ENCODE peak calls at places on chromosomes 6 and 20, in nine cellular contexts. X is stomach, A is endothelial cell, G is activated B cell treated with CpG ODN at 0.5 μM for 24 hours, D is mammary epithelial cell, J is H1, S is osteocyte, I is brain microvascular endothelial cell, W is OCI-LY7. C is an unnamed sample.

GRCh38 chr6:38492031-38492430 is 147.7 kb downstream of the BTBD9 start:
- DNase-seq in X (no peak), A (no peak), G (no peak), D (no peak), J (no peak), S (no peak), I (no peak), W (no peak), C (no peak)

GRCh38 chr6:167904791-167905190 is 78.1 kb downstream of the AFDN start:
- DNase-seq in X (no peak), A (no peak), G (no peak), D (no peak), J (no peak), S (no peak), I (no peak), W (no peak), C (no peak)

GRCh38 chr20:55360895-55361294 is 644.4 kb downstream of the CBLN4 start:
- DNase-seq in X (no peak), A (no peak), G (no peak), D (no peak), J (no peak), S (no peak), I (no peak), W (no peak), C (no peak)

GRCh38 chr6:166553563-166554271 is 32.8 kb downstream of the RAMACL start:
- DNase-seq in X (no peak), A (no peak), G (no peak), D (peak), J (no peak), S (no peak), I (peak), W (no peak), C (no peak)

GRCh38 chr20:5674176-5674660 is 76.0 kb upstream of the SHLD1 start:
- DNase-seq in X (no peak), A (no peak), G (no peak), D (peak), J (no peak), S (no peak), I (no peak), W (peak), C (no peak)

GRCh38 chr6:78947962-78948361 is 80.6 kb downstream of the IRAK1BP1 start:
- DNase-seq in X (no peak), A (no peak), G (no peak), D (no peak), J (no peak), S (no peak), I (peak), W (no peak), C (no peak)

GRCh38 chr20:50744143-50744792 is 12.9 kb downstream of the PARD6B start:
- DNase-seq in X (peak), A (no peak), G (no peak), D (peak), J (peak), S (peak), I (peak), W (no peak), C (no peak)

GRCh38 chr6:40948598-40948997 is 90.4 kb downstream of the UNC5CL start:
- DNase-seq in X (no peak), A (no peak), G (no peak), D (peak), J (no peak), S (no peak), I (no peak), W (no peak), C (no peak)

GRCh38 chr20:30484749-30485070 is 772.8 kb upstream of the DEFB115 start:
- DNase-seq in X (no peak), A (no peak), G (no peak), D (no peak), J (no peak), S (no peak), I (no peak), W (no peak), C (no peak)

GRCh38 chr6:40900791-40901190 is 138.2 kb downstream of the UNC5CL start:
- DNase-seq in X (no peak), A (no peak), G (no peak), D (no peak), J (no peak), S (no peak), I (no peak), W (no peak), C (no peak)

GRCh38 chr6:90413867-90414266 is 117.2 kb upstream of the BACH2 start:
- DNase-seq in X (no peak), A (peak), G (no peak), D (no peak), J (peak), S (no peak), I (no peak), W (peak), C (no peak)

GRCh38 chr6:15555101-15556038 is 107.5 kb downstream of the DTNBP1 start:
- DNase-seq in X (no peak), A (no peak), G (no peak), D (no peak), J (no peak), S (peak), I (no peak), W (no peak), C (no peak)

GRCh38 chr20:44509762-44510161 is 12.1 kb downstream of the SERINC3 start:
- DNase-seq in X (no peak), A (no peak), G (no peak), D (no peak), J (no peak), S (no peak), I (no peak), W (no peak), C (no peak)

GRCh38 chr6:144753023-144753705 is 468.0 kb downstream of the UTRN start:
- DNase-seq in X (no peak), A (no peak), G (no peak), D (no peak), J (no peak), S (no peak), I (no peak), W (peak), C (no peak)

GRCh38 chr6:138596591-138596990 is 97.3 kb upstream of the NHSL1 start:
- DNase-seq in X (no peak), A (no peak), G (no peak), D (no peak), J (no peak), S (no peak), I (no peak), W (no peak), C (no peak)

GRCh38 chr20:47124235-47124717 is 229.6 kb downstream of the EYA2 start:
- DNase-seq in X (no peak), A (no peak), G (no peak), D (no peak), J (no peak), S (no peak), I (no peak), W (no peak), C (no peak)

GRCh38 chr20:35702051-35702823 is 3.0 kb downstream of the ROMO1 start:
- DNase-seq in X (no peak), A (no peak), G (no peak), D (peak), J (no peak), S (peak), I (no peak), W (no peak), C (no peak)

GRCh38 chr6:141326925-141327324 is 805.8 kb upstream of the GJE1 start:
- DNase-seq in X (no peak), A (no peak), G (no peak), D (no peak), J (no peak), S (no peak), I (no peak), W (no peak), C (no peak)

GRCh38 chr6:52149949-52150348 is 36.2 kb upstream of the IL17A start:
- DNase-seq in X (no peak), A (no peak), G (no peak), D (no peak), J (no peak), S (no peak), I (no peak), W (no peak), C (no peak)

GRCh38 chr6:115783402-115784061 is 277.2 kb downstream of the FRK start:
- DNase-seq in X (peak), A (no peak), G (no peak), D (no peak), J (no peak), S (no peak), I (no peak), W (no peak), C (no peak)

GRCh38 chr6:104943781-104944180 is 13.1 kb upstream of the LIN28B start:
- DNase-seq in X (no peak), A (peak), G (no peak), D (peak), J (no peak), S (no peak), I (peak), W (no peak), C (no peak)

GRCh38 chr6:92114091-92114490 is 1305.3 kb downstream of the EPHA7 start:
- DNase-seq in X (no peak), A (no peak), G (no peak), D (no peak), J (no peak), S (no peak), I (no peak), W (no peak), C (no peak)

GRCh38 chr6:2738373-2738979 is 12.2 kb downstream of the MYLK4 start:
- DNase-seq in X (peak), A (peak), G (no peak), D (peak), J (peak), S (no peak), I (peak), W (peak), C (no peak)

GRCh38 chr6:26224940-26225847 is 138.0 kb downstream of the HFE start:
- DNase-seq in X (no peak), A (no peak), G (no peak), D (peak), J (peak), S (no peak), I (peak), W (no peak), C (no peak)

GRCh38 chr6:53119772-53120409 is 28.8 kb downstream of the GCM1 start:
- DNase-seq in X (peak), A (no peak), G (no peak), D (peak), J (peak), S (no peak), I (peak), W (no peak), C (no peak)

GRCh38 chr6:30396833-30397479 is 52.0 kb downstream of the RPP21 start:
- DNase-seq in X (peak), A (peak), G (peak), D (peak), J (peak), S (peak), I (peak), W (peak), C (peak)

GRCh38 chr6:30399390-30400058 is 54.6 kb downstream of the RPP21 start:
- DNase-seq in X (no peak), A (no peak), G (no peak), D (peak), J (no peak), S (no peak), I (no peak), W (no peak), C (no peak)

GRCh38 chr6:30394139-30394538 is 49.2 kb downstream of the RPP21 start:
- DNase-seq in X (no peak), A (no peak), G (no peak), D (no peak), J (no peak), S (no peak), I (no peak), W (no peak), C (no peak)

DNA sequence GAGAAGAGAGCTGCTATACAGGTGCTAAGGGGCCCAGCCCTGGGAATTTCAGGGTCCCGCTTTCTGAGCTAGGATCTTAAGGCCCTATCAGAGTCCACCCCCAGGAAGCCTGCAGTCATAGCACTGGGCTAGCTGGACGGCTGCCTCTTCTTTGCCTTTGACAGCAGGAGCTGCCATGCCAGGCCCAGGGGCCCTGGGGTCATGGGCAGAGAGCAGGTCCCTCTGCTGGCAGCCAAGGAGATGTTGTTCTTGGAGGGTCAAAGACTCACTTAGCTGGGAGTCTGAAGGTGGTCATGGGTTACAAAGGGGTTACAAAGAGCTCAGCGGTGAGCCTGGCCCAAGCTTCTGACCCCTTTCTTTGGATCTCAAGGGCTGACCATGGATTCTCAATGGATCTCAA is 52.7 kb downstream of the RPP21 start:
- DNase-seq in X (no peak), A (no peak), G (no peak), D (no peak), J (no peak), S (no peak), I (no peak), W (peak), C (no peak)
- TF ChIP-seq CTCF in X (no peak), A (no peak), G (no peak), D (no peak), J (peak), S (no peak), I (no peak), W (no peak), C (no peak)

DNA sequence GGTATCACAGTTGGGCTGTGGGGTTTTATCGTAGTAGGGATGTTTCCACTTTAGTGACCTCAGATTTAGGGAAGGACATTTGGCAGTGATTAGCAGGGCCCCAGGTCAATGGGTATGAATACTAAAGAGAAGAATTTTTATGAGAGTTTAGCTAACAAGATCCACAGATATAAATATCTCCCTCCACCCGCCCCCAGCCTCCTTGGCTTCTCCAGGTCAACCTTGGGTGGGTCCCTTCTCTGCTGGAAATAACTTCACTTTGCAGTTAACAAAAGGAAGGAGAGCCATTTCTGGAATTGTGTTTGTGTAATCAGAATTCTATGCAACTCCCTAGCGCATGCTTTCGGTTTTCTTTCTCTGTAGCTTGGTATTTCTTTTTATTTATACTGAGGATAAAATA is 27.2 kb downstream of the RIPOR2 start:
- DNase-seq in X (no peak), A (no peak), G (no peak), D (no peak), J (no peak), S (no peak), I (no peak), W (no peak), C (no peak)
- TF ChIP-seq CTCF in X (no peak), A (no peak), G (no peak), D (no peak), J (no peak), S (no peak), I (no peak), W (no peak), C (no peak)

GRCh38 chr20:23320317-23320716 is 30.3 kb upstream of the NXT1 start:
- DNase-seq in X (no peak), A (no peak), G (no peak), D (no peak), J (no peak), S (no peak), I (peak), W (no peak), C (no peak)
- TF ChIP-seq CTCF in X (no peak), A (peak), G (no peak), D (peak), J (no peak), S (peak), I (peak), W (peak), C (no peak)

GRCh38 chr6:121302882-121303281 is 31.4 kb downstream of the TBC1D32 start:
- DNase-seq in X (no peak), A (no peak), G (no peak), D (no peak), J (no peak), S (no peak), I (no peak), W (no peak), C (no peak)

GRCh38 chr6:121309768-121310473 is 24.4 kb downstream of the TBC1D32 start:
- DNase-seq in X (no peak), A (no peak), G (no peak), D (peak), J (no peak), S (no peak), I (no peak), W (no peak), C (no peak)

GRCh38 chr6:121310495-121310894 is 23.8 kb downstream of the TBC1D32 start:
- DNase-seq in X (no peak), A (no peak), G (no peak), D (no peak), J (no peak), S (no peak), I (no peak), W (no peak), C (no peak)

GRCh38 chr6:121305957-121306607 is 28.2 kb downstream of the TBC1D32 start:
- DNase-seq in X (no peak), A (no peak), G (no peak), D (peak), J (no peak), S (no peak), I (no peak), W (peak), C (no peak)
- TF ChIP-seq CTCF in X (no peak), A (peak), G (no peak), D (peak), J (no peak), S (peak), I (peak), W (peak), C (peak)

DNA sequence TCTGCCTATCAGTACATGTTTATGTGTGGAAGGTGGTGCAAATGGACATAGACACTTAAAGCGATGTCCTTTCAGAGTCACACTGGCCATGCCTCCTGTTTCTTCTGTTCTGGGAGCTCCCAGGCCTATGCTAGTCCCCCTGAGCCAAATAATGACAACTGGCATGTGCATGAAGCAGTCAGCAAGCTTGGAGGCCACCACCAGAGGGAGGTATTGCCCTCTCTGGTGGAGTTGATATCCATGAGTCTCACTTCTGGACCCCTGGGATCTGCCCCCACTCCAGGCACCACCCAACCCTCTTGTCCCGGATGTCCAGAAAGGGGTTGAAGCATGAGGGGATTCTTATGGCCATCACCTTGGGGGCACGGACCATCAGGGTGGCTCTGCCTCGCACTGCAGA is 172.2 kb downstream of the AIG1 start:
- DNase-seq in X (peak), A (peak), G (no peak), D (peak), J (peak), S (no peak), I (peak), W (peak), C (no peak)
- TF ChIP-seq CTCF in X (no peak), A (peak), G (no peak), D (peak), J (peak), S (peak), I (peak), W (peak), C (peak)

GRCh38 chr20:45821942-45822341 is 5.2 kb downstream of the TNNC2 start:
- DNase-seq in X (no peak), A (no peak), G (no peak), D (no peak), J (no peak), S (no peak), I (no peak), W (no peak), C (no peak)

GRCh38 chr20:45826381-45827019 is 612 bp downstream of the TNNC2 start:
- DNase-seq in X (no peak), A (no peak), G (no peak), D (no peak), J (no peak), S (no peak), I (peak), W (no peak), C (no peak)

GRCh38 chr20:45827030-45827652 is at the start of gene TNNC2:
- DNase-seq in X (no peak), A (no peak), G (no peak), D (no peak), J (no peak), S (no peak), I (no peak), W (no peak), C (no peak)

GRCh38 chr20:45822863-45823262 is 4.2 kb downstream of the TNNC2 start:
- DNase-seq in X (peak), A (no peak), G (no peak), D (peak), J (no peak), S (no peak), I (no peak), W (no peak), C (no peak)

DNA sequence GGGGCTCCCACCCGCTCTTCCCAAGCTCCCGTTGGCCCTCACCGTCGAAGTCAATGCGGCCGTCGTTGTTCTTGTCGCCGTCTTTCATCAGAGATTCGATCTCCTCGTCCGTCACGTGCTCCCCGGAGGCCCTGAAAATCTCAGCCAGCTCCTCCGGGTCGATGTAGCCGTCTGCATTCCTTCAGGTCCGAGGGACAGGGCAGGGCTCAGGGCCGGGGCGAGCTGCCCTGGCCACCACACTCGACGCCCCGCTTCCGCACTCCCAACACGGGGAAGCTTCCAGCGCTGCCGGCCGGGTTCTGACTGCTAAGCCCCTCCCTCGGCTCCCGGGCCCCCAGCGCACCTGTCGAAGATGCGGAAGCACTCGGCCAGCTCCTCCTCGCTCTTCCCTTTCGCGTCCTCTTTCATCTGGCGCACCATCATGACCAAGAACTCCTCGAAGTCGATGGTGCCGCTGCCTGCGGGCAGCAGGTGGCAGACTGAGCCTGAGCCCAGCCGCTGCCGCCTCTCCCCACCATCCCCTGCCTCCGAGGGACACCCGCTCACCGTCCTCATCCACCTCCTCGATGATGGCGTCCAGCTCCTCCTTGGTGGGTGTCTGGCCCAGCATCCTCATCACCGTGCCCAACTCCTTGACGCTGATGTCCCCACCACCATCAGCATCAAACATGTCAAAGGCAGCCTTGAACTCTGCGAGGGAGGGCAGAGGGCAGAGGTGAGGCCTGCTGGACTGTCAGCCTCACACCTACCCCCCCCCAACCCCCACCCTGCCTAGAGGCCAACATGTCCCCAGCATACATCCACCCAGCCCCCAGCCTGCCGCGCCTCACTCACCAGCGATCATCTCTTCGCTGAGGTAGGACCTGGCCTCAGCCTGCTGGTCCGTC is 2.9 kb downstream of the TNNC2 start:
- DNase-seq in X (peak), A (peak), G (peak), D (peak), J (peak), S (no peak), I (no peak), W (peak), C (no peak)
- TF ChIP-seq CTCF in X (peak), A (no peak), G (no peak), D (peak), J (peak), S (peak), I (peak), W (peak), C (peak)

GRCh38 chr20:39619386-39619785 is 657.2 kb downstream of the DHX35 start:
- DNase-seq in X (no peak), A (no peak), G (no peak), D (no peak), J (no peak), S (no peak), I (no peak), W (no peak), C (no peak)
- TF ChIP-seq CTCF in X (no peak), A (no peak), G (no peak), D (no peak), J (no peak), S (no peak), I (no peak), W (no peak), C (no peak)

DNA sequence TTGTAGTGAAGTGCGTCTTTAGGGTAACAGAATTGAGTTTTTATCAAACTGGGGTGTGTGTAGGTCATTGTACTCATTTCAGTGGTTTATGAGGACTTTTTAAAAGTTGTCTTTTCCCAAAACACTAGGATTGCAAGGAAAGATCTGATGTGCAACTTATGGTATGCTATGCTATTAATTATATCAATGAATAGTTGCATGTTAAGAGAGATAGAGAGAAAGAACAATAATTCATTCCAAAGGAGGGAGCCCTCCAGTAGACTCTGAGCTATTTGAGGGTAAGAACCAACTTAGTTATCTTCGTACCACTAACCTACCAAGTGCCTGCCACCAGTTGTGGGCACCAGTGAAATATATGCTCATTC is 117.1 kb downstream of the RNF144B start:
- DNase-seq in X (no peak), A (no peak), G (no peak), D (no peak), J (no peak), S (no peak), I (no peak), W (no peak), C (no peak)
- TF ChIP-seq CTCF in X (peak), A (no peak), G (no peak), D (no peak), J (no peak), S (no peak), I (no peak), W (peak), C (no peak)

GRCh38 chr20:1319051-1319450 is 9.9 kb downstream of the SDCBP2 start:
- DNase-seq in X (no peak), A (no peak), G (no peak), D (no peak), J (no peak), S (no peak), I (no peak), W (no peak), C (no peak)
- TF ChIP-seq CTCF in X (no peak), A (no peak), G (no peak), D (no peak), J (no peak), S (no peak), I (no peak), W (no peak), C (no peak)